ENCODE peak calls at places on chromosomes 2 and 18, in six cellular contexts. One of them, this sample, is unnamed.

GRCh38 chr2:185417111-185417510 is 321.5 kb upstream of the FSIP2 start:
- DNase-seq in endothelial cell: no peak
- DNase-seq in amniotic stem cell: no peak
- DNase-seq in aorta: no peak
- DNase-seq in activated CD8-positive, alpha-beta T cell treated with anti-CD3 and anti-CD28 coated beads, Interleukin-2, amount 10 ng/mL, durations not matched to agents 7 days and 5 days: no peak
- DNase-seq in NCI-H1105: no peak
- DNase-seq in this sample: no peak

GRCh38 chr2:54878182-54878581 is 154.7 kb downstream of the EML6 start:
- DNase-seq in amniotic stem cell: no peak
- DNase-seq in NCI-H1105: no peak
- DNase-seq in endothelial cell: no peak
- DNase-seq in activated CD8-positive, alpha-beta T cell treated with anti-CD3 and anti-CD28 coated beads, Interleukin-2, amount 10 ng/mL, durations not matched to agents 7 days and 5 days: no peak
- DNase-seq in aorta: no peak
- DNase-seq in this sample: no peak

GRCh38 chr2:97733341-97734035 is 20.1 kb downstream of the ZAP70 start:
- DNase-seq in aorta: no peak
- DNase-seq in amniotic stem cell: no peak
- DNase-seq in NCI-H1105: no peak
- DNase-seq in endothelial cell: no peak
- DNase-seq in activated CD8-positive, alpha-beta T cell treated with anti-CD3 and anti-CD28 coated beads, Interleukin-2, amount 10 ng/mL, durations not matched to agents 7 days and 5 days: no peak
- DNase-seq in this sample: no peak

GRCh38 chr2:102147935-102148334 is 5.4 kb downstream of the IL1R1 start:
- DNase-seq in endothelial cell: no peak
- DNase-seq in aorta: no peak
- DNase-seq in amniotic stem cell: no peak
- DNase-seq in activated CD8-positive, alpha-beta T cell treated with anti-CD3 and anti-CD28 coated beads, Interleukin-2, amount 10 ng/mL, durations not matched to agents 7 days and 5 days: peak
- DNase-seq in NCI-H1105: no peak
- DNase-seq in this sample: no peak

GRCh38 chr18:7202119-7202680 is 28.7 kb upstream of the LRRC30 start:
- DNase-seq in amniotic stem cell: no peak
- DNase-seq in endothelial cell: no peak
- DNase-seq in NCI-H1105: no peak
- DNase-seq in aorta: no peak
- DNase-seq in activated CD8-positive, alpha-beta T cell treated with anti-CD3 and anti-CD28 coated beads, Interleukin-2, amount 10 ng/mL, durations not matched to agents 7 days and 5 days: no peak
- DNase-seq in this sample: no peak

GRCh38 chr18:36402765-36403396 is 105.4 kb downstream of the FHOD3 start:
- DNase-seq in NCI-H1105: no peak
- DNase-seq in activated CD8-positive, alpha-beta T cell treated with anti-CD3 and anti-CD28 coated beads, Interleukin-2, amount 10 ng/mL, durations not matched to agents 7 days and 5 days: no peak
- DNase-seq in amniotic stem cell: no peak
- DNase-seq in aorta: peak
- DNase-seq in endothelial cell: no peak
- DNase-seq in this sample: no peak

GRCh38 chr18:63082661-63083531 is 236.7 kb downstream of the BCL2 start:
- DNase-seq in amniotic stem cell: no peak
- DNase-seq in NCI-H1105: no peak
- DNase-seq in aorta: no peak
- DNase-seq in activated CD8-positive, alpha-beta T cell treated with anti-CD3 and anti-CD28 coated beads, Interleukin-2, amount 10 ng/mL, durations not matched to agents 7 days and 5 days: no peak
- DNase-seq in endothelial cell: no peak
- DNase-seq in this sample: no peak

GRCh38 chr2:4674007-4674406 is 970.6 kb downstream of the DCDC2C start:
- DNase-seq in endothelial cell: no peak
- DNase-seq in NCI-H1105: no peak
- DNase-seq in aorta: no peak
- DNase-seq in amniotic stem cell: no peak
- DNase-seq in activated CD8-positive, alpha-beta T cell treated with anti-CD3 and anti-CD28 coated beads, Interleukin-2, amount 10 ng/mL, durations not matched to agents 7 days and 5 days: no peak
- DNase-seq in this sample: no peak

GRCh38 chr2:237403024-237403882 is 10.7 kb downstream of the COL6A3 start:
- DNase-seq in activated CD8-positive, alpha-beta T cell treated with anti-CD3 and anti-CD28 coated beads, Interleukin-2, amount 10 ng/mL, durations not matched to agents 7 days and 5 days: no peak
- DNase-seq in endothelial cell: no peak
- DNase-seq in amniotic stem cell: no peak
- DNase-seq in NCI-H1105: no peak
- DNase-seq in aorta: no peak
- DNase-seq in this sample: peak

GRCh38 chr2:172397136-172397825 is 30.1 kb upstream of the ITGA6 start:
- DNase-seq in aorta: no peak
- DNase-seq in endothelial cell: no peak
- DNase-seq in amniotic stem cell: no peak
- DNase-seq in NCI-H1105: no peak
- DNase-seq in activated CD8-positive, alpha-beta T cell treated with anti-CD3 and anti-CD28 coated beads, Interleukin-2, amount 10 ng/mL, durations not matched to agents 7 days and 5 days: no peak
- DNase-seq in this sample: no peak

GRCh38 chr2:136116111-136116812 is 1.7 kb downstream of the CXCR4 start:
- DNase-seq in aorta: peak
- DNase-seq in activated CD8-positive, alpha-beta T cell treated with anti-CD3 and anti-CD28 coated beads, Interleukin-2, amount 10 ng/mL, durations not matched to agents 7 days and 5 days: peak
- DNase-seq in amniotic stem cell: no peak
- DNase-seq in NCI-H1105: peak
- DNase-seq in endothelial cell: peak
- DNase-seq in this sample: no peak

GRCh38 chr2:73069041-73069854 is 2.3 kb downstream of the SFXN5 start:
- DNase-seq in aorta: no peak
- DNase-seq in amniotic stem cell: no peak
- DNase-seq in NCI-H1105: no peak
- DNase-seq in endothelial cell: no peak
- DNase-seq in activated CD8-positive, alpha-beta T cell treated with anti-CD3 and anti-CD28 coated beads, Interleukin-2, amount 10 ng/mL, durations not matched to agents 7 days and 5 days: no peak
- DNase-seq in this sample: no peak

GRCh38 chr18:10487161-10487560 is 32.7 kb downstream of the APCDD1 start:
- DNase-seq in amniotic stem cell: no peak
- DNase-seq in NCI-H1105: no peak
- DNase-seq in activated CD8-positive, alpha-beta T cell treated with anti-CD3 and anti-CD28 coated beads, Interleukin-2, amount 10 ng/mL, durations not matched to agents 7 days and 5 days: no peak
- DNase-seq in endothelial cell: no peak
- DNase-seq in aorta: no peak
- DNase-seq in this sample: no peak

GRCh38 chr2:116094196-116094595 is 1651.8 kb downstream of the DPP10 start:
- DNase-seq in amniotic stem cell: no peak
- DNase-seq in endothelial cell: no peak
- DNase-seq in NCI-H1105: no peak
- DNase-seq in aorta: no peak
- DNase-seq in activated CD8-positive, alpha-beta T cell treated with anti-CD3 and anti-CD28 coated beads, Interleukin-2, amount 10 ng/mL, durations not matched to agents 7 days and 5 days: no peak
- DNase-seq in this sample: no peak

GRCh38 chr2:30373881-30374302 is 73.2 kb upstream of the LCLAT1 start:
- DNase-seq in activated CD8-positive, alpha-beta T cell treated with anti-CD3 and anti-CD28 coated beads, Interleukin-2, amount 10 ng/mL, durations not matched to agents 7 days and 5 days: no peak
- DNase-seq in aorta: no peak
- DNase-seq in amniotic stem cell: peak
- DNase-seq in endothelial cell: no peak
- DNase-seq in NCI-H1105: no peak
- DNase-seq in this sample: no peak

GRCh38 chr2:46183426-46183825 is 113.8 kb upstream of the EPAS1 start:
- DNase-seq in endothelial cell: no peak
- DNase-seq in amniotic stem cell: no peak
- DNase-seq in aorta: no peak
- DNase-seq in activated CD8-positive, alpha-beta T cell treated with anti-CD3 and anti-CD28 coated beads, Interleukin-2, amount 10 ng/mL, durations not matched to agents 7 days and 5 days: no peak
- DNase-seq in NCI-H1105: no peak
- DNase-seq in this sample: no peak

GRCh38 chr18:58135170-58135569 is 91.1 kb downstream of the NEDD4L start:
- DNase-seq in NCI-H1105: no peak
- DNase-seq in amniotic stem cell: no peak
- DNase-seq in endothelial cell: no peak
- DNase-seq in aorta: no peak
- DNase-seq in activated CD8-positive, alpha-beta T cell treated with anti-CD3 and anti-CD28 coated beads, Interleukin-2, amount 10 ng/mL, durations not matched to agents 7 days and 5 days: peak
- DNase-seq in this sample: peak

GRCh38 chr2:605674-606608 is 71.3 kb downstream of the TMEM18 start:
- DNase-seq in activated CD8-positive, alpha-beta T cell treated with anti-CD3 and anti-CD28 coated beads, Interleukin-2, amount 10 ng/mL, durations not matched to agents 7 days and 5 days: no peak
- DNase-seq in aorta: no peak
- DNase-seq in amniotic stem cell: no peak
- DNase-seq in endothelial cell: no peak
- DNase-seq in NCI-H1105: no peak
- DNase-seq in this sample: no peak

GRCh38 chr2:241232736-241233575 is 44.5 kb downstream of the ANO7 start:
- DNase-seq in NCI-H1105: no peak
- DNase-seq in aorta: peak
- DNase-seq in amniotic stem cell: no peak
- DNase-seq in endothelial cell: no peak
- DNase-seq in activated CD8-positive, alpha-beta T cell treated with anti-CD3 and anti-CD28 coated beads, Interleukin-2, amount 10 ng/mL, durations not matched to agents 7 days and 5 days: no peak
- DNase-seq in this sample: no peak

GRCh38 chr18:22214731-22215528 is 45.5 kb downstream of the GATA6 start:
- DNase-seq in NCI-H1105: no peak
- DNase-seq in amniotic stem cell: no peak
- DNase-seq in activated CD8-positive, alpha-beta T cell treated with anti-CD3 and anti-CD28 coated beads, Interleukin-2, amount 10 ng/mL, durations not matched to agents 7 days and 5 days: no peak
- DNase-seq in endothelial cell: no peak
- DNase-seq in aorta: no peak
- DNase-seq in this sample: no peak

GRCh38 chr2:160493227-160494028 is at the start of gene RBMS1:
- DNase-seq in NCI-H1105: peak
- DNase-seq in activated CD8-positive, alpha-beta T cell treated with anti-CD3 and anti-CD28 coated beads, Interleukin-2, amount 10 ng/mL, durations not matched to agents 7 days and 5 days: peak
- DNase-seq in endothelial cell: peak
- DNase-seq in aorta: peak
- DNase-seq in amniotic stem cell: no peak
- DNase-seq in this sample: no peak

GRCh38 chr2:172372436-172372835 is 55.0 kb upstream of the ITGA6 start:
- DNase-seq in activated CD8-positive, alpha-beta T cell treated with anti-CD3 and anti-CD28 coated beads, Interleukin-2, amount 10 ng/mL, durations not matched to agents 7 days and 5 days: no peak
- DNase-seq in endothelial cell: no peak
- DNase-seq in NCI-H1105: peak
- DNase-seq in aorta: no peak
- DNase-seq in amniotic stem cell: no peak
- DNase-seq in this sample: no peak